ENCODE peak calls at places on chromosomes 6 and 20, in seven cellular contexts. One of them, this sample, is unnamed. For H3K9me3, the result is how much of the 10 kb centered on the place peaks cover.

GRCh38 chr6:27720607-27721580 is 191.3 kb downstream of the OR2B2 start:
- DNase-seq in GM12878: no peak
- DNase-seq in esophagus squamous epithelium: no peak
- DNase-seq in DND-41: no peak
- DNase-seq in body of pancreas: no peak
- DNase-seq in gastrocnemius medialis: no peak
- DNase-seq in fibroblast of lung: peak
- DNase-seq in this sample: no peak

GRCh38 chr20:59207235-59207634 is 43.6 kb downstream of the ZNF831 start:
- DNase-seq in GM12878: no peak
- DNase-seq in esophagus squamous epithelium: no peak
- DNase-seq in DND-41: no peak
- DNase-seq in body of pancreas: no peak
- DNase-seq in gastrocnemius medialis: no peak
- DNase-seq in fibroblast of lung: no peak
- DNase-seq in this sample: no peak

GRCh38 chr6:40343318-40343886 is 243.8 kb downstream of the LRFN2 start:
- DNase-seq in GM12878: no peak
- DNase-seq in esophagus squamous epithelium: no peak
- DNase-seq in DND-41: peak
- DNase-seq in body of pancreas: no peak
- DNase-seq in gastrocnemius medialis: no peak
- DNase-seq in fibroblast of lung: no peak
- DNase-seq in this sample: no peak

GRCh38 chr6:90500458-90500857 is 86.4 kb downstream of the MAP3K7 start:
- DNase-seq in GM12878: no peak
- DNase-seq in esophagus squamous epithelium: no peak
- DNase-seq in DND-41: no peak
- DNase-seq in body of pancreas: no peak
- DNase-seq in gastrocnemius medialis: no peak
- DNase-seq in fibroblast of lung: no peak
- DNase-seq in this sample: no peak

GRCh38 chr6:34934516-34934915 is 45.5 kb downstream of the ANKS1A start:
- DNase-seq in GM12878: no peak
- DNase-seq in esophagus squamous epithelium: no peak
- DNase-seq in DND-41: no peak
- DNase-seq in body of pancreas: peak
- DNase-seq in gastrocnemius medialis: peak
- DNase-seq in fibroblast of lung: peak
- DNase-seq in this sample: peak

GRCh38 chr6:129276986-129277385 is 394.0 kb downstream of the LAMA2 start:
- DNase-seq in GM12878: no peak
- DNase-seq in esophagus squamous epithelium: no peak
- DNase-seq in DND-41: no peak
- DNase-seq in body of pancreas: no peak
- DNase-seq in gastrocnemius medialis: no peak
- DNase-seq in fibroblast of lung: no peak
- DNase-seq in this sample: no peak

GRCh38 chr6:69825904-69826303 is 29.1 kb upstream of the LMBRD1 start:
- DNase-seq in GM12878: no peak
- DNase-seq in esophagus squamous epithelium: no peak
- DNase-seq in DND-41: no peak
- DNase-seq in body of pancreas: peak
- DNase-seq in gastrocnemius medialis: no peak
- DNase-seq in fibroblast of lung: peak
- DNase-seq in this sample: no peak

GRCh38 chr20:49187330-49188100 is 619 bp downstream of the STAU1 start:
- DNase-seq in GM12878: no peak
- DNase-seq in esophagus squamous epithelium: no peak
- DNase-seq in DND-41: no peak
- DNase-seq in body of pancreas: no peak
- DNase-seq in gastrocnemius medialis: no peak
- DNase-seq in fibroblast of lung: no peak
- DNase-seq in this sample: peak

GRCh38 chr6:109687271-109687721 is 3.7 kb downstream of the AK9 start:
- DNase-seq in GM12878: no peak
- DNase-seq in esophagus squamous epithelium: no peak
- DNase-seq in DND-41: no peak
- DNase-seq in body of pancreas: peak
- DNase-seq in gastrocnemius medialis: no peak
- DNase-seq in fibroblast of lung: peak
- DNase-seq in this sample: no peak

GRCh38 chr6:109174911-109175310 is 79.6 kb downstream of the CEP57L1 start:
- DNase-seq in GM12878: no peak
- DNase-seq in esophagus squamous epithelium: no peak
- DNase-seq in DND-41: no peak
- DNase-seq in body of pancreas: no peak
- DNase-seq in gastrocnemius medialis: no peak
- DNase-seq in fibroblast of lung: no peak
- DNase-seq in this sample: no peak

GRCh38 chr20:47456952-47457724 is 44.5 kb upstream of the NCOA3 start:
- DNase-seq in GM12878: no peak
- DNase-seq in esophagus squamous epithelium: no peak
- DNase-seq in DND-41: no peak
- DNase-seq in body of pancreas: no peak
- DNase-seq in gastrocnemius medialis: no peak
- DNase-seq in fibroblast of lung: peak
- DNase-seq in this sample: no peak

GRCh38 chr20:50250748-50251382 is 60.2 kb downstream of the CEBPB start:
- DNase-seq in GM12878: no peak
- DNase-seq in esophagus squamous epithelium: no peak
- DNase-seq in DND-41: no peak
- DNase-seq in body of pancreas: peak
- DNase-seq in gastrocnemius medialis: no peak
- DNase-seq in fibroblast of lung: no peak
- DNase-seq in this sample: no peak

GRCh38 chr6:13290335-13290734 is 38.0 kb downstream of the TBC1D7 start:
- DNase-seq in GM12878: no peak
- DNase-seq in esophagus squamous epithelium: no peak
- DNase-seq in DND-41: no peak
- DNase-seq in body of pancreas: no peak
- DNase-seq in gastrocnemius medialis: no peak
- DNase-seq in fibroblast of lung: no peak
- DNase-seq in this sample: no peak

GRCh38 chr6:104789770-104790190 is 69.9 kb downstream of the HACE1 start:
- DNase-seq in GM12878: no peak
- DNase-seq in esophagus squamous epithelium: no peak
- DNase-seq in DND-41: no peak
- DNase-seq in body of pancreas: no peak
- DNase-seq in gastrocnemius medialis: no peak
- DNase-seq in fibroblast of lung: peak
- DNase-seq in this sample: no peak

GRCh38 chr6:47111685-47112084 is 69.6 kb upstream of the ADGRF1 start:
- DNase-seq in GM12878: no peak
- DNase-seq in esophagus squamous epithelium: no peak
- DNase-seq in DND-41: no peak
- DNase-seq in body of pancreas: no peak
- DNase-seq in gastrocnemius medialis: no peak
- DNase-seq in fibroblast of lung: no peak
- DNase-seq in this sample: no peak

GRCh38 chr6:158517581-158517980 is 42.3 kb upstream of the TMEM181 start:
- DNase-seq in GM12878: peak
- DNase-seq in esophagus squamous epithelium: no peak
- DNase-seq in DND-41: peak
- DNase-seq in body of pancreas: no peak
- DNase-seq in gastrocnemius medialis: no peak
- DNase-seq in fibroblast of lung: no peak
- DNase-seq in this sample: no peak

GRCh38 chr6:2563635-2564034 is 187.1 kb downstream of the MYLK4 start:
- DNase-seq in GM12878: peak
- DNase-seq in esophagus squamous epithelium: no peak
- DNase-seq in DND-41: no peak
- DNase-seq in body of pancreas: no peak
- DNase-seq in gastrocnemius medialis: no peak
- DNase-seq in fibroblast of lung: peak
- DNase-seq in this sample: no peak

GRCh38 chr20:22511943-22512910 is 72.1 kb downstream of the FOXA2 start:
- DNase-seq in GM12878: no peak
- DNase-seq in esophagus squamous epithelium: no peak
- DNase-seq in DND-41: no peak
- DNase-seq in body of pancreas: peak
- DNase-seq in gastrocnemius medialis: no peak
- DNase-seq in fibroblast of lung: no peak
- DNase-seq in this sample: no peak
- H3K27ac ChIP-seq in GM12878: no peak
- H3K27ac ChIP-seq in esophagus squamous epithelium: no peak
- H3K27ac ChIP-seq in DND-41: no peak
- H3K27ac ChIP-seq in body of pancreas: peak
- H3K27ac ChIP-seq in gastrocnemius medialis: no peak
- H3K27ac ChIP-seq in fibroblast of lung: no peak
- H3K27ac ChIP-seq in this sample: no peak

GRCh38 chr20:62104791-62105345 is 17.4 kb upstream of the LSM14B start:
- DNase-seq in GM12878: no peak
- DNase-seq in esophagus squamous epithelium: no peak
- DNase-seq in DND-41: no peak
- DNase-seq in body of pancreas: no peak
- DNase-seq in gastrocnemius medialis: no peak
- DNase-seq in fibroblast of lung: peak
- DNase-seq in this sample: no peak

GRCh38 chr20:62105592-62105991 is 16.7 kb upstream of the LSM14B start:
- DNase-seq in GM12878: no peak
- DNase-seq in esophagus squamous epithelium: no peak
- DNase-seq in DND-41: no peak
- DNase-seq in body of pancreas: no peak
- DNase-seq in gastrocnemius medialis: no peak
- DNase-seq in fibroblast of lung: no peak
- DNase-seq in this sample: no peak

GRCh38 chr20:62104234-62104789 is 18.0 kb upstream of the LSM14B start:
- DNase-seq in GM12878: no peak
- DNase-seq in esophagus squamous epithelium: no peak
- DNase-seq in DND-41: no peak
- DNase-seq in body of pancreas: no peak
- DNase-seq in gastrocnemius medialis: no peak
- DNase-seq in fibroblast of lung: no peak
- DNase-seq in this sample: peak

GRCh38 chr20:62101078-62101477 is 21.2 kb upstream of the LSM14B start:
- DNase-seq in GM12878: no peak
- DNase-seq in esophagus squamous epithelium: no peak
- DNase-seq in DND-41: no peak
- DNase-seq in body of pancreas: no peak
- DNase-seq in gastrocnemius medialis: no peak
- DNase-seq in fibroblast of lung: no peak
- DNase-seq in this sample: no peak

GRCh38 chr20:62103508-62104233 is 18.6 kb upstream of the LSM14B start:
- DNase-seq in GM12878: no peak
- DNase-seq in esophagus squamous epithelium: no peak
- DNase-seq in DND-41: no peak
- DNase-seq in body of pancreas: no peak
- DNase-seq in gastrocnemius medialis: no peak
- DNase-seq in fibroblast of lung: no peak
- DNase-seq in this sample: no peak
- H3K9me3 ChIP-seq in GM12878: under half
- H3K9me3 ChIP-seq in esophagus squamous epithelium: half or more
- H3K9me3 ChIP-seq in DND-41: under half
- H3K9me3 ChIP-seq in body of pancreas: under half
- H3K9me3 ChIP-seq in gastrocnemius medialis: under half
- H3K9me3 ChIP-seq in fibroblast of lung: under half
- H3K9me3 ChIP-seq in this sample: under half

GRCh38 chr20:32543570-32544259 is 41.4 kb downstream of the NOL4L start:
- DNase-seq in GM12878: no peak
- DNase-seq in esophagus squamous epithelium: no peak
- DNase-seq in DND-41: no peak
- DNase-seq in body of pancreas: no peak
- DNase-seq in gastrocnemius medialis: no peak
- DNase-seq in fibroblast of lung: no peak
- DNase-seq in this sample: no peak
- H3K4me3 ChIP-seq in GM12878: no peak
- H3K4me3 ChIP-seq in esophagus squamous epithelium: no peak
- H3K4me3 ChIP-seq in DND-41: no peak
- H3K4me3 ChIP-seq in body of pancreas: no peak
- H3K4me3 ChIP-seq in gastrocnemius medialis: no peak
- H3K4me3 ChIP-seq in fibroblast of lung: no peak
- H3K4me3 ChIP-seq in this sample: no peak

GRCh38 chr6:31815025-31815838 is at the start of the genes HSPA1A and HSPA1L:
- DNase-seq in GM12878: no peak
- DNase-seq in esophagus squamous epithelium: peak
- DNase-seq in DND-41: no peak
- DNase-seq in body of pancreas: peak
- DNase-seq in gastrocnemius medialis: peak
- DNase-seq in fibroblast of lung: peak
- DNase-seq in this sample: peak

GRCh38 chr6:31814677-31815024 is 432 bp downstream of the HSPA1L start:
- DNase-seq in GM12878: peak
- DNase-seq in esophagus squamous epithelium: peak
- DNase-seq in DND-41: peak
- DNase-seq in body of pancreas: peak
- DNase-seq in gastrocnemius medialis: peak
- DNase-seq in fibroblast of lung: peak
- DNase-seq in this sample: peak

GRCh38 chr6:31822038-31822821 is 5.3 kb upstream of the HSPA1B start:
- DNase-seq in GM12878: no peak
- DNase-seq in esophagus squamous epithelium: peak
- DNase-seq in DND-41: peak
- DNase-seq in body of pancreas: peak
- DNase-seq in gastrocnemius medialis: peak
- DNase-seq in fibroblast of lung: peak
- DNase-seq in this sample: peak

GRCh38 chr6:31821301-31822037 is 6.1 kb upstream of the HSPA1B start:
- DNase-seq in GM12878: no peak
- DNase-seq in esophagus squamous epithelium: no peak
- DNase-seq in DND-41: peak
- DNase-seq in body of pancreas: peak
- DNase-seq in gastrocnemius medialis: peak
- DNase-seq in fibroblast of lung: peak
- DNase-seq in this sample: peak

GRCh38 chr6:31820051-31820389 is 4.7 kb downstream of the HSPA1A start:
- DNase-seq in GM12878: no peak
- DNase-seq in esophagus squamous epithelium: no peak
- DNase-seq in DND-41: no peak
- DNase-seq in body of pancreas: no peak
- DNase-seq in gastrocnemius medialis: no peak
- DNase-seq in fibroblast of lung: no peak
- DNase-seq in this sample: no peak
- H3K27ac ChIP-seq in GM12878: no peak
- H3K27ac ChIP-seq in esophagus squamous epithelium: peak
- H3K27ac ChIP-seq in DND-41: no peak
- H3K27ac ChIP-seq in body of pancreas: peak
- H3K27ac ChIP-seq in gastrocnemius medialis: peak
- H3K27ac ChIP-seq in fibroblast of lung: no peak
- H3K27ac ChIP-seq in this sample: peak

This sample was measured in right cardiac atrium.